ENCODE peak calls at places on chromosomes 7 and 10, in ten cellular contexts. One of them, this sample, is unnamed.

GRCh38 chr7:51785171-51785570 is 468.6 kb upstream of the COBL start:
- DNase-seq in GM12878: no peak
- DNase-seq in hepatocyte: peak
- DNase-seq in nucleus accumbens: no peak
- DNase-seq in HS-27A: no peak
- DNase-seq in nephron progenitor cell: no peak
- DNase-seq in M059J: no peak
- DNase-seq in activated CD4-positive, alpha-beta memory T cell treated with anti-CD3 and anti-CD28 coated beads, Interleukin-2, amount 10 ng/mL, durations not matched to agents 7 days and 5 days: no peak
- DNase-seq in GM04504: no peak
- DNase-seq in aorta: no peak
- DNase-seq in this sample: no peak

GRCh38 chr7:131021902-131022301 is 287.9 kb upstream of the KLF14 start:
- DNase-seq in GM12878: no peak
- DNase-seq in hepatocyte: no peak
- DNase-seq in nucleus accumbens: no peak
- DNase-seq in HS-27A: no peak
- DNase-seq in nephron progenitor cell: no peak
- DNase-seq in M059J: no peak
- DNase-seq in activated CD4-positive, alpha-beta memory T cell treated with anti-CD3 and anti-CD28 coated beads, Interleukin-2, amount 10 ng/mL, durations not matched to agents 7 days and 5 days: no peak
- DNase-seq in GM04504: no peak
- DNase-seq in aorta: no peak
- DNase-seq in this sample: no peak

GRCh38 chr10:92590623-92591549 is 2.0 kb upstream of the KIF11 start:
- DNase-seq in GM12878: no peak
- DNase-seq in hepatocyte: peak
- DNase-seq in nucleus accumbens: no peak
- DNase-seq in HS-27A: no peak
- DNase-seq in nephron progenitor cell: peak
- DNase-seq in M059J: peak
- DNase-seq in activated CD4-positive, alpha-beta memory T cell treated with anti-CD3 and anti-CD28 coated beads, Interleukin-2, amount 10 ng/mL, durations not matched to agents 7 days and 5 days: no peak
- DNase-seq in GM04504: no peak
- DNase-seq in aorta: peak
- DNase-seq in this sample: no peak

GRCh38 chr10:8013619-8014018 is 40.9 kb upstream of the GATA3 start:
- DNase-seq in GM12878: no peak
- DNase-seq in hepatocyte: no peak
- DNase-seq in nucleus accumbens: no peak
- DNase-seq in HS-27A: no peak
- DNase-seq in nephron progenitor cell: no peak
- DNase-seq in M059J: no peak
- DNase-seq in activated CD4-positive, alpha-beta memory T cell treated with anti-CD3 and anti-CD28 coated beads, Interleukin-2, amount 10 ng/mL, durations not matched to agents 7 days and 5 days: no peak
- DNase-seq in GM04504: no peak
- DNase-seq in aorta: no peak
- DNase-seq in this sample: no peak

GRCh38 chr7:74527842-74528241 is 74.1 kb downstream of the GTF2IRD1 start:
- DNase-seq in GM12878: no peak
- DNase-seq in hepatocyte: no peak
- DNase-seq in nucleus accumbens: no peak
- DNase-seq in HS-27A: no peak
- DNase-seq in nephron progenitor cell: no peak
- DNase-seq in M059J: no peak
- DNase-seq in activated CD4-positive, alpha-beta memory T cell treated with anti-CD3 and anti-CD28 coated beads, Interleukin-2, amount 10 ng/mL, durations not matched to agents 7 days and 5 days: no peak
- DNase-seq in GM04504: no peak
- DNase-seq in aorta: no peak
- DNase-seq in this sample: no peak

GRCh38 chr7:5695709-5696345 is 85.6 kb downstream of the RNF216 start:
- DNase-seq in GM12878: no peak
- DNase-seq in hepatocyte: peak
- DNase-seq in nucleus accumbens: no peak
- DNase-seq in HS-27A: no peak
- DNase-seq in nephron progenitor cell: no peak
- DNase-seq in M059J: no peak
- DNase-seq in activated CD4-positive, alpha-beta memory T cell treated with anti-CD3 and anti-CD28 coated beads, Interleukin-2, amount 10 ng/mL, durations not matched to agents 7 days and 5 days: no peak
- DNase-seq in GM04504: no peak
- DNase-seq in aorta: no peak
- DNase-seq in this sample: no peak

GRCh38 chr7:158295966-158296797 is 291.4 kb downstream of the PTPRN2 start:
- DNase-seq in GM12878: no peak
- DNase-seq in hepatocyte: no peak
- DNase-seq in nucleus accumbens: no peak
- DNase-seq in HS-27A: no peak
- DNase-seq in nephron progenitor cell: no peak
- DNase-seq in M059J: no peak
- DNase-seq in activated CD4-positive, alpha-beta memory T cell treated with anti-CD3 and anti-CD28 coated beads, Interleukin-2, amount 10 ng/mL, durations not matched to agents 7 days and 5 days: no peak
- DNase-seq in GM04504: no peak
- DNase-seq in aorta: no peak
- DNase-seq in this sample: no peak

GRCh38 chr10:44385423-44385725 is 477 bp upstream of the CXCL12 start:
- DNase-seq in GM12878: no peak
- DNase-seq in hepatocyte: no peak
- DNase-seq in nucleus accumbens: no peak
- DNase-seq in HS-27A: no peak
- DNase-seq in nephron progenitor cell: no peak
- DNase-seq in M059J: no peak
- DNase-seq in activated CD4-positive, alpha-beta memory T cell treated with anti-CD3 and anti-CD28 coated beads, Interleukin-2, amount 10 ng/mL, durations not matched to agents 7 days and 5 days: peak
- DNase-seq in GM04504: no peak
- DNase-seq in aorta: no peak
- DNase-seq in this sample: no peak

GRCh38 chr10:124155781-124156401 is 62.5 kb upstream of the CHST15 start:
- DNase-seq in GM12878: no peak
- DNase-seq in hepatocyte: no peak
- DNase-seq in nucleus accumbens: no peak
- DNase-seq in HS-27A: no peak
- DNase-seq in nephron progenitor cell: peak
- DNase-seq in M059J: peak
- DNase-seq in activated CD4-positive, alpha-beta memory T cell treated with anti-CD3 and anti-CD28 coated beads, Interleukin-2, amount 10 ng/mL, durations not matched to agents 7 days and 5 days: no peak
- DNase-seq in GM04504: no peak
- DNase-seq in aorta: peak
- DNase-seq in this sample: peak

GRCh38 chr10:48450811-48451466 is 144.5 kb downstream of the MAPK8 start:
- DNase-seq in GM12878: no peak
- DNase-seq in hepatocyte: peak
- DNase-seq in nucleus accumbens: no peak
- DNase-seq in HS-27A: no peak
- DNase-seq in nephron progenitor cell: no peak
- DNase-seq in M059J: no peak
- DNase-seq in activated CD4-positive, alpha-beta memory T cell treated with anti-CD3 and anti-CD28 coated beads, Interleukin-2, amount 10 ng/mL, durations not matched to agents 7 days and 5 days: no peak
- DNase-seq in GM04504: no peak
- DNase-seq in aorta: peak
- DNase-seq in this sample: no peak

GRCh38 chr10:87816842-87817178 is 1.2 kb downstream of the ATAD1 start:
- DNase-seq in GM12878: no peak
- DNase-seq in hepatocyte: no peak
- DNase-seq in nucleus accumbens: no peak
- DNase-seq in HS-27A: no peak
- DNase-seq in nephron progenitor cell: no peak
- DNase-seq in M059J: no peak
- DNase-seq in activated CD4-positive, alpha-beta memory T cell treated with anti-CD3 and anti-CD28 coated beads, Interleukin-2, amount 10 ng/mL, durations not matched to agents 7 days and 5 days: no peak
- DNase-seq in GM04504: no peak
- DNase-seq in aorta: no peak
- DNase-seq in this sample: no peak

GRCh38 chr10:79399242-79399831 is 46.1 kb downstream of the ZCCHC24 start:
- DNase-seq in GM12878: no peak
- DNase-seq in hepatocyte: peak
- DNase-seq in nucleus accumbens: no peak
- DNase-seq in HS-27A: peak
- DNase-seq in nephron progenitor cell: peak
- DNase-seq in M059J: peak
- DNase-seq in activated CD4-positive, alpha-beta memory T cell treated with anti-CD3 and anti-CD28 coated beads, Interleukin-2, amount 10 ng/mL, durations not matched to agents 7 days and 5 days: no peak
- DNase-seq in GM04504: peak
- DNase-seq in aorta: peak
- DNase-seq in this sample: peak

GRCh38 chr7:151276651-151277590 is 28.4 kb upstream of the SMARCD3 start:
- DNase-seq in GM12878: no peak
- DNase-seq in hepatocyte: peak
- DNase-seq in nucleus accumbens: peak
- DNase-seq in HS-27A: no peak
- DNase-seq in nephron progenitor cell: peak
- DNase-seq in M059J: peak
- DNase-seq in activated CD4-positive, alpha-beta memory T cell treated with anti-CD3 and anti-CD28 coated beads, Interleukin-2, amount 10 ng/mL, durations not matched to agents 7 days and 5 days: peak
- DNase-seq in GM04504: peak
- DNase-seq in aorta: peak
- DNase-seq in this sample: peak

GRCh38 chr7:129835436-129836020 is 117.2 kb downstream of the UBE2H start:
- DNase-seq in GM12878: no peak
- DNase-seq in hepatocyte: no peak
- DNase-seq in nucleus accumbens: no peak
- DNase-seq in HS-27A: no peak
- DNase-seq in nephron progenitor cell: no peak
- DNase-seq in M059J: no peak
- DNase-seq in activated CD4-positive, alpha-beta memory T cell treated with anti-CD3 and anti-CD28 coated beads, Interleukin-2, amount 10 ng/mL, durations not matched to agents 7 days and 5 days: no peak
- DNase-seq in GM04504: no peak
- DNase-seq in aorta: no peak
- DNase-seq in this sample: no peak

GRCh38 chr10:63072951-63073350 is 60.2 kb upstream of the NRBF2 start:
- DNase-seq in GM12878: no peak
- DNase-seq in hepatocyte: no peak
- DNase-seq in nucleus accumbens: no peak
- DNase-seq in HS-27A: no peak
- DNase-seq in nephron progenitor cell: peak
- DNase-seq in M059J: no peak
- DNase-seq in activated CD4-positive, alpha-beta memory T cell treated with anti-CD3 and anti-CD28 coated beads, Interleukin-2, amount 10 ng/mL, durations not matched to agents 7 days and 5 days: no peak
- DNase-seq in GM04504: no peak
- DNase-seq in aorta: no peak
- DNase-seq in this sample: no peak

GRCh38 chr7:127582361-127582760 is 3.0 kb downstream of the GCC1 start:
- DNase-seq in GM12878: no peak
- DNase-seq in hepatocyte: no peak
- DNase-seq in nucleus accumbens: no peak
- DNase-seq in HS-27A: no peak
- DNase-seq in nephron progenitor cell: no peak
- DNase-seq in M059J: no peak
- DNase-seq in activated CD4-positive, alpha-beta memory T cell treated with anti-CD3 and anti-CD28 coated beads, Interleukin-2, amount 10 ng/mL, durations not matched to agents 7 days and 5 days: no peak
- DNase-seq in GM04504: no peak
- DNase-seq in aorta: no peak
- DNase-seq in this sample: no peak

GRCh38 chr7:2480071-2480410 is 3.8 kb upstream of the GRIFIN start:
- DNase-seq in GM12878: no peak
- DNase-seq in hepatocyte: no peak
- DNase-seq in nucleus accumbens: no peak
- DNase-seq in HS-27A: no peak
- DNase-seq in nephron progenitor cell: peak
- DNase-seq in M059J: no peak
- DNase-seq in activated CD4-positive, alpha-beta memory T cell treated with anti-CD3 and anti-CD28 coated beads, Interleukin-2, amount 10 ng/mL, durations not matched to agents 7 days and 5 days: no peak
- DNase-seq in GM04504: no peak
- DNase-seq in aorta: peak
- DNase-seq in this sample: no peak

GRCh38 chr7:30173058-30173897 is 38.5 kb downstream of the MTURN start:
- DNase-seq in GM12878: no peak
- DNase-seq in hepatocyte: peak
- DNase-seq in nucleus accumbens: peak
- DNase-seq in HS-27A: no peak
- DNase-seq in nephron progenitor cell: no peak
- DNase-seq in M059J: peak
- DNase-seq in activated CD4-positive, alpha-beta memory T cell treated with anti-CD3 and anti-CD28 coated beads, Interleukin-2, amount 10 ng/mL, durations not matched to agents 7 days and 5 days: no peak
- DNase-seq in GM04504: peak
- DNase-seq in aorta: peak
- DNase-seq in this sample: peak

GRCh38 chr7:20556091-20556490 is 59.4 kb upstream of the ABCB5 start:
- DNase-seq in GM12878: no peak
- DNase-seq in hepatocyte: no peak
- DNase-seq in nucleus accumbens: no peak
- DNase-seq in HS-27A: no peak
- DNase-seq in nephron progenitor cell: no peak
- DNase-seq in M059J: no peak
- DNase-seq in activated CD4-positive, alpha-beta memory T cell treated with anti-CD3 and anti-CD28 coated beads, Interleukin-2, amount 10 ng/mL, durations not matched to agents 7 days and 5 days: no peak
- DNase-seq in GM04504: no peak
- DNase-seq in aorta: no peak
- DNase-seq in this sample: no peak

GRCh38 chr7:66143876-66144332 is 29.3 kb downstream of the CRCP start:
- DNase-seq in GM12878: no peak
- DNase-seq in hepatocyte: no peak
- DNase-seq in nucleus accumbens: no peak
- DNase-seq in HS-27A: no peak
- DNase-seq in nephron progenitor cell: no peak
- DNase-seq in M059J: no peak
- DNase-seq in activated CD4-positive, alpha-beta memory T cell treated with anti-CD3 and anti-CD28 coated beads, Interleukin-2, amount 10 ng/mL, durations not matched to agents 7 days and 5 days: no peak
- DNase-seq in GM04504: no peak
- DNase-seq in aorta: no peak
- DNase-seq in this sample: no peak

GRCh38 chr10:79130255-79130654 is 61.5 kb downstream of the ZMIZ1 start:
- DNase-seq in GM12878: no peak
- DNase-seq in hepatocyte: no peak
- DNase-seq in nucleus accumbens: no peak
- DNase-seq in HS-27A: no peak
- DNase-seq in nephron progenitor cell: no peak
- DNase-seq in M059J: no peak
- DNase-seq in activated CD4-positive, alpha-beta memory T cell treated with anti-CD3 and anti-CD28 coated beads, Interleukin-2, amount 10 ng/mL, durations not matched to agents 7 days and 5 days: no peak
- DNase-seq in GM04504: no peak
- DNase-seq in aorta: no peak
- DNase-seq in this sample: no peak

GRCh38 chr10:28875535-28876208 is 198.4 kb downstream of the BAMBI start:
- DNase-seq in GM12878: no peak
- DNase-seq in hepatocyte: peak
- DNase-seq in nucleus accumbens: no peak
- DNase-seq in HS-27A: no peak
- DNase-seq in nephron progenitor cell: peak
- DNase-seq in M059J: peak
- DNase-seq in activated CD4-positive, alpha-beta memory T cell treated with anti-CD3 and anti-CD28 coated beads, Interleukin-2, amount 10 ng/mL, durations not matched to agents 7 days and 5 days: no peak
- DNase-seq in GM04504: no peak
- DNase-seq in aorta: no peak
- DNase-seq in this sample: peak

GRCh38 chr10:132421377-132422168 is 24.6 kb downstream of the PWWP2B start:
- DNase-seq in GM12878: no peak
- DNase-seq in hepatocyte: peak
- DNase-seq in nucleus accumbens: no peak
- DNase-seq in HS-27A: no peak
- DNase-seq in nephron progenitor cell: no peak
- DNase-seq in M059J: peak
- DNase-seq in activated CD4-positive, alpha-beta memory T cell treated with anti-CD3 and anti-CD28 coated beads, Interleukin-2, amount 10 ng/mL, durations not matched to agents 7 days and 5 days: peak
- DNase-seq in GM04504: peak
- DNase-seq in aorta: peak
- DNase-seq in this sample: peak

GRCh38 chr7:123494193-123494796 is 40.1 kb downstream of the IQUB start:
- DNase-seq in GM12878: no peak
- DNase-seq in hepatocyte: peak
- DNase-seq in nucleus accumbens: no peak
- DNase-seq in HS-27A: peak
- DNase-seq in nephron progenitor cell: peak
- DNase-seq in M059J: peak
- DNase-seq in activated CD4-positive, alpha-beta memory T cell treated with anti-CD3 and anti-CD28 coated beads, Interleukin-2, amount 10 ng/mL, durations not matched to agents 7 days and 5 days: no peak
- DNase-seq in GM04504: peak
- DNase-seq in aorta: no peak
- DNase-seq in this sample: no peak

GRCh38 chr7:65967361-65968155 is 14.5 kb downstream of the GUSB start:
- DNase-seq in GM12878: no peak
- DNase-seq in hepatocyte: no peak
- DNase-seq in nucleus accumbens: no peak
- DNase-seq in HS-27A: no peak
- DNase-seq in nephron progenitor cell: no peak
- DNase-seq in M059J: no peak
- DNase-seq in activated CD4-positive, alpha-beta memory T cell treated with anti-CD3 and anti-CD28 coated beads, Interleukin-2, amount 10 ng/mL, durations not matched to agents 7 days and 5 days: no peak
- DNase-seq in GM04504: no peak
- DNase-seq in aorta: no peak
- DNase-seq in this sample: no peak

GRCh38 chr10:23367896-23368685 is 23.5 kb upstream of the C10orf67 start:
- DNase-seq in GM12878: no peak
- DNase-seq in hepatocyte: no peak
- DNase-seq in nucleus accumbens: no peak
- DNase-seq in HS-27A: no peak
- DNase-seq in nephron progenitor cell: no peak
- DNase-seq in M059J: no peak
- DNase-seq in activated CD4-positive, alpha-beta memory T cell treated with anti-CD3 and anti-CD28 coated beads, Interleukin-2, amount 10 ng/mL, durations not matched to agents 7 days and 5 days: no peak
- DNase-seq in GM04504: no peak
- DNase-seq in aorta: no peak
- DNase-seq in this sample: no peak

GRCh38 chr10:68103867-68104255 is 5.4 kb upstream of the MYPN start:
- DNase-seq in GM12878: no peak
- DNase-seq in hepatocyte: no peak
- DNase-seq in nucleus accumbens: no peak
- DNase-seq in HS-27A: no peak
- DNase-seq in nephron progenitor cell: no peak
- DNase-seq in M059J: peak
- DNase-seq in activated CD4-positive, alpha-beta memory T cell treated with anti-CD3 and anti-CD28 coated beads, Interleukin-2, amount 10 ng/mL, durations not matched to agents 7 days and 5 days: no peak
- DNase-seq in GM04504: no peak
- DNase-seq in aorta: no peak
- DNase-seq in this sample: no peak

GRCh38 chr10:30345611-30346010 is 3.5 kb downstream of the MTPAP start:
- DNase-seq in GM12878: no peak
- DNase-seq in hepatocyte: no peak
- DNase-seq in nucleus accumbens: no peak
- DNase-seq in HS-27A: no peak
- DNase-seq in nephron progenitor cell: no peak
- DNase-seq in M059J: no peak
- DNase-seq in activated CD4-positive, alpha-beta memory T cell treated with anti-CD3 and anti-CD28 coated beads, Interleukin-2, amount 10 ng/mL, durations not matched to agents 7 days and 5 days: no peak
- DNase-seq in GM04504: no peak
- DNase-seq in aorta: no peak
- DNase-seq in this sample: no peak

This sample was measured in astrocyte.